ENCODE peak calls at places on chromosomes 3 and 15, in seven cellular contexts. R, S, F, P, H, U and C are unnamed samples. For H3K36me3, the result is how much of the 10 kb centered on the place peaks cover.

GRCh38 chr3:105967117-105967516 is 98.3 kb upstream of the CBLB start:
- DNase-seq in U (no peak), F (peak), S (no peak), P (no peak), R (no peak), H (no peak), C (no peak)

GRCh38 chr15:83092309-83092976 is 15.0 kb upstream of the TM6SF1 start:
- DNase-seq in U (no peak), H (no peak), S (peak), P (no peak), F (peak), R (no peak), C (no peak)

GRCh38 chr3:196537319-196537984 is 22.3 kb upstream of the SMCO1 start:
- DNase-seq in U (no peak), R (peak), S (peak), P (no peak), F (peak), H (peak), C (no peak)

GRCh38 chr3:128190501-128190900 is 37.2 kb downstream of the EEFSEC start:
- DNase-seq in S (no peak), R (no peak), P (no peak), H (no peak), U (no peak), F (peak), C (peak)

GRCh38 chr3:128697336-128697735 is 28.6 kb upstream of the RAB7A start:
- DNase-seq in F (no peak), R (no peak), S (no peak), H (no peak), P (no peak), U (no peak), C (no peak)

GRCh38 chr3:126746395-126747177 is 42.5 kb downstream of the CHCHD6 start:
- DNase-seq in F (peak), R (no peak), S (peak), H (no peak), U (peak), P (no peak), C (no peak)

GRCh38 chr15:39852237-39852636 is 67.8 kb downstream of the GPR176 start:
- DNase-seq in H (no peak), R (no peak), F (no peak), P (no peak), U (no peak), S (no peak), C (no peak)

GRCh38 chr3:119257654-119258410 is 17.2 kb upstream of the B4GALT4 start:
- DNase-seq in R (peak), U (no peak), H (no peak), S (peak), P (no peak), F (peak), C (no peak)

GRCh38 chr3:175940243-175940642 is 1081.1 kb downstream of the NAALADL2 start:
- DNase-seq in R (no peak), U (no peak), P (peak), S (no peak), H (no peak), F (peak), C (no peak)

GRCh38 chr3:29764603-29765254 is 483.9 kb downstream of the RBMS3 start:
- DNase-seq in H (no peak), S (no peak), U (no peak), P (no peak), F (peak), R (no peak), C (no peak)

GRCh38 chr3:108030915-108031425 is 59.9 kb downstream of the CD47 start:
- DNase-seq in S (no peak), R (no peak), H (no peak), U (no peak), F (no peak), P (no peak), C (peak)

GRCh38 chr3:18054625-18055024 is 312.2 kb upstream of the TBC1D5 start:
- DNase-seq in H (no peak), S (no peak), F (no peak), P (no peak), R (no peak), U (no peak), C (no peak)

GRCh38 chr3:120640231-120640630 is 41.8 kb downstream of the HGD start:
- DNase-seq in F (no peak), P (no peak), H (no peak), U (no peak), R (no peak), S (no peak), C (no peak)

GRCh38 chr3:24725514-24726255 is 231.0 kb upstream of the THRB start:
- DNase-seq in U (no peak), R (no peak), H (no peak), P (no peak), F (peak), S (no peak), C (no peak)

GRCh38 chr3:52385157-52385556 is 59.7 kb downstream of the SEMA3G start:
- DNase-seq in H (peak), U (peak), P (peak), S (no peak), R (peak), F (peak), C (no peak)

GRCh38 chr15:45611305-45611704 is 23.5 kb upstream of the SQOR start:
- DNase-seq in R (peak), U (peak), P (no peak), H (peak), F (peak), S (no peak), C (no peak)

GRCh38 chr3:177772908-177773557 is 575.8 kb upstream of the TBL1XR1 start:
- DNase-seq in P (no peak), F (no peak), H (no peak), U (no peak), S (no peak), R (peak), C (no peak)

GRCh38 chr3:156493887-156494286 is 61.0 kb downstream of the SSR3 start:
- DNase-seq in P (no peak), F (no peak), H (no peak), U (no peak), S (no peak), R (no peak), C (no peak)

GRCh38 chr15:20358781-20359414 is 182.7 kb downstream of the GOLGA6L6 start:
- DNase-seq in H (no peak), R (no peak), P (no peak), F (no peak), S (no peak), U (no peak), C (no peak)

GRCh38 chr3:167843886-167844285 is 108.4 kb downstream of the SERPINI1 start:
- DNase-seq in H (no peak), F (no peak), U (no peak), S (no peak), R (no peak), P (no peak), C (no peak)

GRCh38 chr3:140545197-140545596 is 132.7 kb upstream of the TRIM42 start:
- DNase-seq in H (no peak), P (no peak), F (no peak), S (no peak), U (no peak), R (no peak), C (no peak)

GRCh38 chr3:14253983-14254382 is 75.4 kb downstream of the LSM3 start:
- DNase-seq in H (no peak), P (no peak), U (no peak), F (no peak), S (no peak), R (no peak), C (no peak)

GRCh38 chr15:38687340-38687739 is 122.7 kb upstream of the RASGRP1 start:
- DNase-seq in H (no peak), R (no peak), F (no peak), U (no peak), P (no peak), S (no peak), C (no peak)

GRCh38 chr15:39944711-39945110 is 10.8 kb downstream of the EIF2AK4 start:
- DNase-seq in H (no peak), P (no peak), U (no peak), R (no peak), F (no peak), S (no peak), C (no peak)

GRCh38 chr3:189056612-189057352 is 115.0 kb upstream of the TPRG1 start:
- DNase-seq in U (no peak), R (no peak), S (no peak), F (no peak), P (no peak), H (no peak), C (no peak)

GRCh38 chr3:110731148-110731547 is 340.5 kb upstream of the NECTIN3 start:
- DNase-seq in S (no peak), H (no peak), U (no peak), P (no peak), R (no peak), F (no peak), C (no peak)

GRCh38 chr15:91444656-91445055 is 344.6 kb downstream of the SV2B start:
- DNase-seq in U (no peak), S (no peak), P (no peak), R (no peak), F (no peak), H (no peak), C (no peak)

GRCh38 chr3:189123595-189124387 is 48.0 kb upstream of the TPRG1 start:
- DNase-seq in R (no peak), F (no peak), U (no peak), S (no peak), P (no peak), H (no peak), C (peak)

GRCh38 chr3:86984271-86984670 is 6.7 kb downstream of the VGLL3 start:
- DNase-seq in R (no peak), S (no peak), P (no peak), F (no peak), H (no peak), U (no peak), C (no peak)

GRCh38 chr3:169662215-169663070 is 1.1 kb downstream of the MECOM start:
- DNase-seq in P (no peak), R (peak), U (peak), F (peak), H (peak), S (peak), C (no peak)

GRCh38 chr3:80533553-80533952 is 765.8 kb upstream of the ROBO1 start:
- DNase-seq in R (no peak), F (peak), S (no peak), P (no peak), U (no peak), H (no peak), C (no peak)

GRCh38 chr3:116276637-116277036 is 168.7 kb downstream of the LSAMP start:
- DNase-seq in F (no peak), U (no peak), P (no peak), H (peak), R (no peak), S (no peak), C (no peak)

GRCh38 chr15:44188810-44189209 is 6.3 kb downstream of the FRMD5 start:
- DNase-seq in P (no peak), S (no peak), F (no peak), H (no peak), R (no peak), U (no peak), C (no peak)

GRCh38 chr3:190169243-190169642 is 48.5 kb upstream of the P3H2 start:
- DNase-seq in S (no peak), U (no peak), F (no peak), R (peak), P (no peak), H (no peak), C (no peak)

GRCh38 chr3:40016391-40016790 is 207.0 kb downstream of the MYRIP start:
- DNase-seq in U (no peak), H (no peak), S (no peak), R (no peak), F (no peak), P (no peak), C (peak)

GRCh38 chr3:127115691-127116351 is 77.1 kb upstream of the PRR23E start:
- DNase-seq in U (peak), H (no peak), F (peak), S (no peak), R (no peak), P (no peak), C (no peak)

GRCh38 chr3:172859035-172859434 is 108.5 kb downstream of the ECT2 start:
- DNase-seq in P (no peak), U (no peak), H (no peak), R (no peak), S (no peak), F (no peak), C (no peak)

GRCh38 chr15:87224409-87224808 is 1032.1 kb downstream of the NTRK3 start:
- DNase-seq in F (peak), S (no peak), P (no peak), R (no peak), H (no peak), U (no peak), C (peak)

GRCh38 chr15:99708563-99708962 is 24.7 kb downstream of the LYSMD4 start:
- DNase-seq in R (no peak), S (peak), U (no peak), F (peak), H (no peak), P (peak), C (no peak)

GRCh38 chr15:64841258-64842098 is at the start of gene PLEKHO2:
- DNase-seq in F (peak), S (peak), P (peak), H (peak), R (peak), U (peak), C (peak)

GRCh38 chr15:64837502-64837901 is 4.2 kb upstream of the PLEKHO2 start:
- DNase-seq in F (no peak), H (no peak), S (no peak), U (no peak), R (no peak), P (no peak), C (no peak)

GRCh38 chr15:64833690-64834089 is 8.0 kb upstream of the PLEKHO2 start:
- DNase-seq in S (no peak), R (no peak), P (no peak), H (no peak), U (no peak), F (no peak), C (no peak)

DNA sequence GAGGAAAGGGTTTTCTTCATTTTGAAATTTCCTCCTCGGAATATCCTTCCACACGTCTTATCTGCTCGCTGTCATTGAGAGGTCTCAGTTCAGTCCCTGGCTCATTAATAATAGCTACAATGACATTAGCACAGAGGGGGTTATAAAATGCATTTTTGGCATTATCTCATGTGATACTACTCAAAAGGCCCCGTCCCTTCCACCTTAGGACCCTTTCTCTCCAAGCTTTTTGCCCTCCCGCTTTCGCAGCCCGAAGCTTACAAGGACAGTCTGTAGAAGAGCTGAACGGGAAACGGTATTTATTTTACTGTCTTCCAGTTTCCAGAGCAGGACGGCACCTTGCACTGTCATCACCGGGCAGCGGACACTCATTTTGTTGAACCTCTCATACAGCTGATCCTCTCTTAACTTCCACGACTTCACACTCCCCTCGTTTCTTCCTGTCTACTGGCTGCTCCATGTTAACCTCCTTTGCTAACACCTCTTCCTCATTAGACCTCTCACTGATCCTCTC is 5.6 kb upstream of the PLEKHO2 start:
- DNase-seq in P (no peak), F (no peak), S (no peak), H (peak), U (no peak), R (no peak), C (no peak)
- TF ChIP-seq CTCF in P (no peak), F (no peak), S (no peak), H (peak), U (no peak), R (no peak), C (no peak)

DNA sequence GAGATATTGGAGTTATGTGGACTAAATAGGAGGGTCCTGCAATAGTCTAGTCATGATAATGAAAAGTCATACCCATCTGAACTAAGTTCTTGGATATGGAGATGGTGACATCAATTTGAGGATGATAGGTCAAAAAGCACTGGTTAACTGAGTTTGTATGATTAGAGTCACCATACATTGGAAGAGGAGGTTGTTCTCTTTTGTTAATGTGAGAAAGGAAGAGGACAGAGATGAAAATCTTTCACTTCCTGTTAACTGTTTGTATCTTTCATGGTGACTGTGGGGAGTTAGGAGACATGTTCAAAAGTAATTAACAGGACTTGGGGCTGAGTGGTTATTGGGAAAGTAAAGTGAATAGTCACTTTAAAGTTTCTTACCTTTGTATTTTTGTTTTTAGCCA is 11.1 kb downstream of the TMEM62 start:
- DNase-seq in S (no peak), R (no peak), U (no peak), H (no peak), F (no peak), P (no peak), C (no peak)
- H3K36me3 ChIP-seq in S (half or more), R (under half), U (half or more), H (under half), F (under half), P (under half), C (under half)

DNA sequence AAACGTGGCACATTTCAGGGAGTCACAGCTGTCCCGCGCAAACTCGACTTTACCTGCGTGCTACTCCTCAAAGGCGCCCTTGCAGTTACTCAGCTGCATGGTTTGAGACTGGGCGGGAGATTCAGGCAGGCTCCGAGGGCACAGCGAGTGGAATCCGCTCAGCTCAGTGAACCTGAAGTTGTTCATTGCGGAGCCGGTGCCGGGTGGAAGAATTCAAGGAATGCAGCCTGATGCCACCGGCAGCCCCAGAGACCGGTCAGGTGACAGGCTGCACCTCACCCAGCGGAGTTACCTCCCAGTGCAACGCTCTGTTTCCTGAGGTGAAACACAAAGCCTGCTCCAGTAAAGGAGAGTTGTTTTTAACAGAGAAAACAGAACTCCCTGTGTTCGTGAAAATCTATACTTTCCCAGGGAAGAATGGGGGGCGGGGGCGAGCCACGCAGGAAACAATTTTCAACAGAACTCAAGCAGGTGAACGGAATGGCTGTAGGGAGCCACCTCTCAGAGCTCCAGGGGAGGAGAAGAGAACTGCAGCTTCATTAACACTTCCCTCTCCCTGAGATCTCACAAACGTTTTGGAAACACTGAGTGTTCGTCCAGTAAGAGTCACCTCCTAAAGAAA is 3.8 kb downstream of the VEPH1 start:
- DNase-seq in S (peak), U (peak), F (peak), H (peak), R (peak), P (peak), C (peak)
- TF ChIP-seq CTCF in S (no peak), U (no peak), F (peak), H (no peak), R (peak), P (peak), C (no peak)

GRCh38 chr15:77183066-77183465 is 112.2 kb upstream of the TSPAN3 start:
- DNase-seq in R (no peak), F (no peak), P (no peak), S (no peak), H (no peak), U (no peak), C (no peak)

GRCh38 chr15:77185242-77185785 is 114.4 kb upstream of the TSPAN3 start:
- DNase-seq in H (no peak), P (no peak), S (no peak), F (no peak), U (no peak), R (no peak), C (no peak)

GRCh38 chr15:77191230-77191834 is 120.4 kb upstream of the TSPAN3 start:
- DNase-seq in F (no peak), S (no peak), U (no peak), H (no peak), P (no peak), R (no peak), C (no peak)

GRCh38 chr15:77187751-77188464 is 117.0 kb upstream of the TSPAN3 start:
- DNase-seq in H (no peak), S (no peak), R (peak), P (no peak), F (peak), U (no peak), C (no peak)

GRCh38 chr15:77186518-77187095 is 115.7 kb upstream of the TSPAN3 start:
- DNase-seq in H (peak), P (no peak), U (no peak), S (no peak), R (peak), F (peak), C (no peak)
- H3K36me3 ChIP-seq in H (under half), P (under half), U (under half), S (under half), R (under half), F (under half), C (under half)

GRCh38 chr3:9253327-9253726 is 3.9 kb upstream of the SRGAP3 start:
- DNase-seq in H (no peak), F (peak), S (no peak), U (no peak), P (peak), R (no peak), C (no peak)

GRCh38 chr3:9250236-9250635 is 790 bp upstream of the SRGAP3 start:
- DNase-seq in H (peak), R (no peak), S (no peak), P (no peak), U (no peak), F (no peak), C (no peak)

GRCh38 chr3:9248232-9249191 is 934 bp downstream of the SRGAP3 start:
- DNase-seq in R (no peak), F (peak), P (no peak), U (no peak), S (peak), H (no peak), C (no peak)

GRCh38 chr3:9249273-9250192 is at the start of gene SRGAP3:
- DNase-seq in P (peak), S (peak), F (peak), H (peak), R (peak), U (peak), C (peak)

DNA sequence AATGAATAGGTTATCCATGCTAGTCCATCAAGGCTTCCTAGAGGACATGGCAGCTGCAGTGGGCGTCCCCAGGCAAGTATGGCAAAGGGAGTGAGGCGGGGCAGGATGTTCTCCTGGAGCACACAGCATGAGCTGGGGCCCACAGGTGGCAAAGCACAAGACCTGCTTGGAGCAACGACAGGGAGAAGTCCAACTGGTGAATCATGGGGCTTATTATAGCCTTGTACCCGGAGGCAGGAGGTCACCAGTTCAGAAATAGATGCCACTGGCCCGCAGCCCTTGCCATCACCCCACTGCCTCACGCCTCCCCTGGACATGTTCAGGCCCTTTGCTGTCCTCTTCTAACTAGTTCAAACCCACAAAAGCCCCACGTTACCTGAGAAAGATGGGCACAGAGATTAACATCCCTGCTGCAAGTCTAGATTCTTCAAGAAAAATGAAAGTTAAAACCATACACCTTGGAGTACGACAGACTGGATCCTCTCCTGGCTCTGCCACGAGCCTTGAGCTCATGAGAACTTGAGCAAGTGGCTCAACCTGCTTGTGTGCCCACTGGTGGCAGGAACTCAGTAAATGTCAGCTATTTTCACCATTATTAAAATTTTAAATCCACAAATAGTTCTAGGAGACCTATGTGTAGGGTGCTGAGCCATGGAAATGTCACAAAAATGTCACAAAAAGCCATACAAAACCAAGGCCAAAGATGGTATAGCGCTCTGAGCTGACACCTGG is 1.8 kb upstream of the SRGAP3 start:
- DNase-seq in R (no peak), S (no peak), U (no peak), P (no peak), H (no peak), F (no peak), C (no peak)
- TF ChIP-seq CTCF in R (no peak), S (no peak), U (no peak), P (no peak), H (no peak), F (peak), C (no peak)

GRCh38 chr3:38480930-38481329 is 15.2 kb upstream of the EXOG start:
- DNase-seq in F (no peak), R (no peak), S (no peak), P (no peak), U (no peak), H (no peak), C (no peak)
- H3K36me3 ChIP-seq in F (under half), R (under half), S (half or more), P (under half), U (half or more), H (under half), C (half or more)